ENCODE peak calls at places on chromosome 18, in ten cellular contexts. P is tibial nerve, S is transverse colon, L is GM12878, V is ovary, E is A549, B is sigmoid colon, U is upper lobe of left lung, X is esophagus muscularis mucosa, A is SK-N-SH. Y is an unnamed sample. For H3K4me1, the result is how much of the 10 kb centered on the place peaks cover.

GRCh38 chr18:61883547-61883946 is 9.3 kb downstream of the RNF152 start:
- DNase-seq in P (no peak), S (no peak), L (no peak), V (no peak), E (no peak), B (no peak), U (no peak), X (no peak), A (no peak), Y (no peak)

GRCh38 chr18:24075731-24076130 is 61.2 kb downstream of the TTC39C start:
- DNase-seq in P (no peak), S (no peak), L (no peak), V (no peak), E (no peak), B (no peak), U (no peak), X (no peak), A (no peak), Y (no peak)

GRCh38 chr18:35610089-35610488 is 28.5 kb downstream of the GALNT1 start:
- DNase-seq in P (no peak), S (peak), L (no peak), V (no peak), E (peak), B (no peak), U (no peak), X (no peak), A (no peak), Y (no peak)

GRCh38 chr18:26655010-26655613 is 106.8 kb upstream of the KCTD1 start:
- DNase-seq in P (no peak), S (no peak), L (no peak), V (no peak), E (peak), B (no peak), U (no peak), X (no peak), A (no peak), Y (no peak)

GRCh38 chr18:51561821-51562220 is 364.3 kb upstream of the MEX3C start:
- DNase-seq in P (no peak), S (no peak), L (no peak), V (no peak), E (peak), B (no peak), U (no peak), X (no peak), A (no peak), Y (no peak)

GRCh38 chr18:24601624-24602023 is 141.2 kb downstream of the HRH4 start:
- DNase-seq in P (no peak), S (no peak), L (no peak), V (no peak), E (no peak), B (no peak), U (no peak), X (no peak), A (no peak), Y (no peak)

GRCh38 chr18:55903911-55904310 is 315.9 kb upstream of the TCF4 start:
- DNase-seq in P (no peak), S (no peak), L (no peak), V (no peak), E (no peak), B (no peak), U (no peak), X (no peak), A (no peak), Y (no peak)

GRCh38 chr18:12256946-12257345 is 2.8 kb downstream of the CIDEA start:
- DNase-seq in P (no peak), S (no peak), L (no peak), V (no peak), E (no peak), B (no peak), U (no peak), X (no peak), A (no peak), Y (no peak)

GRCh38 chr18:62354171-62354570 is 29.1 kb downstream of the TNFRSF11A start:
- DNase-seq in P (no peak), S (no peak), L (no peak), V (no peak), E (no peak), B (no peak), U (no peak), X (no peak), A (no peak), Y (no peak)

GRCh38 chr18:21402272-21402671 is 160.2 kb downstream of the GREB1L start:
- DNase-seq in P (no peak), S (no peak), L (no peak), V (no peak), E (no peak), B (no peak), U (no peak), X (no peak), A (no peak), Y (no peak)

GRCh38 chr18:21803495-21803894 is 62.9 kb downstream of the MIB1 start:
- DNase-seq in P (no peak), S (no peak), L (no peak), V (no peak), E (no peak), B (no peak), U (no peak), X (no peak), A (no peak), Y (no peak)

GRCh38 chr18:32332708-32333107 is 138.0 kb downstream of the GAREM1 start:
- DNase-seq in P (no peak), S (no peak), L (no peak), V (no peak), E (no peak), B (no peak), U (no peak), X (no peak), A (no peak), Y (no peak)

GRCh38 chr18:25132786-25133496 is 219.0 kb downstream of the ZNF521 start:
- DNase-seq in P (no peak), S (no peak), L (no peak), V (no peak), E (no peak), B (no peak), U (no peak), X (no peak), A (no peak), Y (no peak)

GRCh38 chr18:37334494-37335125 is 231.0 kb downstream of the CELF4 start:
- DNase-seq in P (no peak), S (no peak), L (no peak), V (no peak), E (no peak), B (no peak), U (no peak), X (no peak), A (peak), Y (no peak)

GRCh38 chr18:9738266-9738969 is 30.3 kb downstream of the RAB31 start:
- DNase-seq in P (no peak), S (no peak), L (no peak), V (no peak), E (no peak), B (no peak), U (no peak), X (peak), A (no peak), Y (no peak)

GRCh38 chr18:1177232-1177631 is 272.6 kb downstream of the ADCYAP1 start:
- DNase-seq in P (no peak), S (no peak), L (no peak), V (no peak), E (no peak), B (no peak), U (no peak), X (no peak), A (no peak), Y (no peak)

GRCh38 chr18:9627642-9628041 is 13.3 kb upstream of the PPP4R1 start:
- DNase-seq in P (no peak), S (no peak), L (no peak), V (no peak), E (no peak), B (no peak), U (no peak), X (peak), A (no peak), Y (no peak)

GRCh38 chr18:35549515-35549914 is 32.0 kb upstream of the GALNT1 start:
- DNase-seq in P (no peak), S (no peak), L (no peak), V (no peak), E (no peak), B (no peak), U (no peak), X (no peak), A (no peak), Y (no peak)

GRCh38 chr18:3062798-3063563 is 50.0 kb upstream of the LPIN2 start:
- DNase-seq in P (peak), S (peak), L (no peak), V (peak), E (peak), B (peak), U (peak), X (peak), A (peak), Y (peak)

GRCh38 chr18:50611529-50611941 is 51.6 kb downstream of the MAPK4 start:
- DNase-seq in P (no peak), S (no peak), L (no peak), V (no peak), E (peak), B (no peak), U (no peak), X (no peak), A (no peak), Y (no peak)

GRCh38 chr18:21735452-21736015 is 5.1 kb upstream of the MIB1 start:
- DNase-seq in P (no peak), S (peak), L (no peak), V (no peak), E (no peak), B (no peak), U (peak), X (no peak), A (no peak), Y (peak)

GRCh38 chr18:68500551-68500950 is 214.4 kb downstream of the TMX3 start:
- DNase-seq in P (no peak), S (no peak), L (no peak), V (no peak), E (no peak), B (no peak), U (no peak), X (no peak), A (no peak), Y (no peak)

GRCh38 chr18:12159446-12159845 is 65.8 kb downstream of the ANKRD62 start:
- DNase-seq in P (no peak), S (no peak), L (no peak), V (no peak), E (peak), B (no peak), U (no peak), X (no peak), A (no peak), Y (no peak)

GRCh38 chr18:10361660-10362059 is 92.8 kb upstream of the APCDD1 start:
- DNase-seq in P (no peak), S (no peak), L (no peak), V (no peak), E (no peak), B (no peak), U (no peak), X (no peak), A (no peak), Y (no peak)

GRCh38 chr18:58392336-58393000 is 236.4 kb downstream of the ALPK2 start:
- DNase-seq in P (no peak), S (no peak), L (no peak), V (no peak), E (no peak), B (no peak), U (peak), X (no peak), A (no peak), Y (no peak)

GRCh38 chr18:73752965-73753364 is 394.7 kb downstream of the FBXO15 start:
- DNase-seq in P (no peak), S (no peak), L (no peak), V (no peak), E (peak), B (no peak), U (no peak), X (no peak), A (no peak), Y (no peak)

GRCh38 chr18:54444309-54444914 is 86.7 kb downstream of the C18orf54 start:
- DNase-seq in P (no peak), S (peak), L (no peak), V (peak), E (peak), B (no peak), U (peak), X (no peak), A (peak), Y (peak)

GRCh38 chr18:923144-923543 is 18.5 kb downstream of the ADCYAP1 start:
- DNase-seq in P (no peak), S (no peak), L (no peak), V (no peak), E (no peak), B (no peak), U (no peak), X (no peak), A (no peak), Y (no peak)

GRCh38 chr18:27428120-27428519 is 243.0 kb upstream of the CHST9 start:
- DNase-seq in P (no peak), S (no peak), L (no peak), V (no peak), E (no peak), B (no peak), U (no peak), X (no peak), A (no peak), Y (no peak)

GRCh38 chr18:58087928-58088722 is 44.1 kb downstream of the NEDD4L start:
- DNase-seq in P (no peak), S (peak), L (no peak), V (no peak), E (no peak), B (no peak), U (peak), X (no peak), A (no peak), Y (peak)

DNA sequence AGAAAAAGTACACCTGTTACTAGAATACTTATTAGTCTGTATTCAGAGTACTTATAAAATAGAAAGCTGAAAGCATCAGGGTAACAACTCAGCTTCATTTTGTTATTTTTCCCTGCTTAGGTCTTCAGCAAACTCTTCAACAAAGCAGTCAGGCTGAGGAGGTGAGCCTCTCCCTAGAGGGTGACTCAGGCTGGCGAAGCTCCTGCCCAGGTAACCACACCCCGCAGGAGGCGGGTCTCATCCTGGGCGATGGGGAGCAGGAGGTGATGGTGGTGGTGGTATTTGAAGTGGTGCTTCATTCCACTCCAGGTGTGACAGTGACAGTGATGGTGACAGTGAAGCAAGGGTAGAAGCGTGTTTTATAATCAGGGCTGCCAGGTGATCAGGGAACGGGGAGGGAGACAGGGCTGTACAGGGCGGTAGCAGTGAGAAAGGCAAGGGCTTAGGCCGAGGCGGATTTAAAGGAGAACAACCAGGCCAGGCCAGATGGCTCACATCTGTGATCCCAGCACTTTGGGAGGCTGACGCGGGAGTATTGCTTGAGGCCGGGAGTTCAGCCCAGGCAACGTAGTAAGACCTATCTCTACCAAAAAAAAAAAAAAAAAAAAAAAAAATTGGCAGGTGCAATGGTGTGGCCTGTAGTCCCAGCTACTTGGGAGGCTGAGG is 127.1 kb downstream of the SOCS6 start:
- DNase-seq in P (no peak), S (peak), L (no peak), V (no peak), E (no peak), B (peak), U (no peak), X (no peak), A (no peak), Y (peak)
- H3K27ac ChIP-seq in P (no peak), S (no peak), L (no peak), V (no peak), E (peak), B (no peak), U (no peak), X (no peak), A (no peak), Y (no peak)

GRCh38 chr18:8626414-8627106 is 17.3 kb downstream of the RAB12 start:
- DNase-seq in P (no peak), S (no peak), L (no peak), V (no peak), E (no peak), B (no peak), U (no peak), X (no peak), A (no peak), Y (no peak)

GRCh38 chr18:8623549-8624106 is 14.4 kb downstream of the RAB12 start:
- DNase-seq in P (no peak), S (peak), L (no peak), V (no peak), E (no peak), B (no peak), U (peak), X (no peak), A (no peak), Y (no peak)

GRCh38 chr18:8627107-8627472 is 17.9 kb downstream of the RAB12 start:
- DNase-seq in P (no peak), S (no peak), L (no peak), V (no peak), E (no peak), B (no peak), U (no peak), X (no peak), A (no peak), Y (no peak)

GRCh38 chr18:8627540-8627939 is 18.3 kb downstream of the RAB12 start:
- DNase-seq in P (no peak), S (no peak), L (no peak), V (no peak), E (no peak), B (no peak), U (no peak), X (no peak), A (no peak), Y (no peak)

DNA sequence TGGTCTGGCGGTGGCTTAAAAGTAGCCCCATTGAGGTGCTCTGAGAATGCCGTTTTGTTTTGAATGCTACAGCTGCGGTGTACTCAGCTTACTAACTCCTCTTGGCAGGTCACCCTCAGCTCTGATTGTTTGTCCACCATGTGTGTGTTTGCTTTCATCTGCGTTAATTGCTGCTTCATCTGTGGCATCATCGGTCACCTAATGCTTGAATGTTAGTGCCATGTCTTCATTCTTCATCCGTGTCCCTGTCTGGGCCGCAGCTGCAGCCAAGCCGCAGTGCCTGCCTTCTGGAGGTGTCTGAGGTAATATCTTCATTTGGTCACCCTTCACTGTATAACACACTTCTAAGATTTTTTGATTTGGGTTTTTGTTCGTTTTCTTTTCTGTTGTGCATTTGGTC is 16.5 kb downstream of the RAB12 start:
- DNase-seq in P (no peak), S (no peak), L (no peak), V (no peak), E (no peak), B (no peak), U (no peak), X (no peak), A (no peak), Y (no peak)
- H3K4me1 ChIP-seq in P (under half), S (under half), L (under half), V (under half), E (under half), B (under half), U (under half), X (half or more), A (under half), Y (under half)

DNA sequence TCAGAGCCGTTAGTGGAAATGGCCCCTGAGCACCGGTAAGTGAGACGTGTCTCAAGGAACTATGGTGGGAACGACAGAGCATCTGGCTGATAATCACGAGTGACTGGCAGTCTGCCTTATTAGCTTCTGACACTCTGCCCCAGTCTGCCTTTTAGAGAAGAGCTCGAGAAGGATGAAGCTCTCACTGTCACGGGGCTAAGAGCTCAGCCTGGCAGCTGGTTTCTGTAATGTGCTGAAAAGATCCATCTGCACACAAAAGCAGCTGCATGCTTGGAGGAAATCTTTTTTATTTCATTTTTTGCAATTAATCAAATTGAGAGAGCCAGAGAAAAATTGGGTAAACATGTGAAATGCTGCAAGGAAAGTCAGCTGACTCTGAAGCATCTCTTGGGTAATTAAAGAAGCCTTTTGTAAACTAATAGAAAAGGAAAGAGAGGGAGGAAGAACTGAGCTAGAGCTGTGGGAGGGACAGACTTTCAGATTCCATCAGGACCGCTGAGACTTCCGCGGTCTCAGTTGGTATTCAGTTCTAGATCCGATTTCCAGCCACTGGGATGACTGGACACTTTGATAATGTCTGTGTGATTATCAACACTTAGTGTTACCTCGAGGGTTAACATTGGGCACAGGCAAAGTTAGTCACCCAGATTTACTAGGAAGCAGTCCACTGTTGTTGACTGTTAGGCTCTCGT is 24.4 kb downstream of the MBP start:
- DNase-seq in P (no peak), S (peak), L (no peak), V (no peak), E (no peak), B (peak), U (peak), X (no peak), A (no peak), Y (no peak)
- TF ChIP-seq EP300 in P (peak), S (no peak), L (no peak), V (no peak), E (no peak), B (no peak), U (peak), X (no peak), A (no peak), Y (no peak)

GRCh38 chr18:5894613-5895299 is 566 bp downstream of the TMEM200C start:
- DNase-seq in P (no peak), S (no peak), L (no peak), V (peak), E (no peak), B (peak), U (no peak), X (no peak), A (peak), Y (no peak)

GRCh38 chr18:5892772-5893431 is 2.4 kb downstream of the TMEM200C start:
- DNase-seq in P (no peak), S (no peak), L (no peak), V (no peak), E (no peak), B (no peak), U (no peak), X (no peak), A (no peak), Y (no peak)

GRCh38 chr18:5895300-5895885 is at the start of gene TMEM200C:
- DNase-seq in P (no peak), S (no peak), L (no peak), V (peak), E (no peak), B (peak), U (peak), X (no peak), A (peak), Y (no peak)

GRCh38 chr18:5894215-5894612 is 1.1 kb downstream of the TMEM200C start:
- DNase-seq in P (no peak), S (no peak), L (no peak), V (no peak), E (no peak), B (no peak), U (no peak), X (no peak), A (no peak), Y (no peak)

DNA sequence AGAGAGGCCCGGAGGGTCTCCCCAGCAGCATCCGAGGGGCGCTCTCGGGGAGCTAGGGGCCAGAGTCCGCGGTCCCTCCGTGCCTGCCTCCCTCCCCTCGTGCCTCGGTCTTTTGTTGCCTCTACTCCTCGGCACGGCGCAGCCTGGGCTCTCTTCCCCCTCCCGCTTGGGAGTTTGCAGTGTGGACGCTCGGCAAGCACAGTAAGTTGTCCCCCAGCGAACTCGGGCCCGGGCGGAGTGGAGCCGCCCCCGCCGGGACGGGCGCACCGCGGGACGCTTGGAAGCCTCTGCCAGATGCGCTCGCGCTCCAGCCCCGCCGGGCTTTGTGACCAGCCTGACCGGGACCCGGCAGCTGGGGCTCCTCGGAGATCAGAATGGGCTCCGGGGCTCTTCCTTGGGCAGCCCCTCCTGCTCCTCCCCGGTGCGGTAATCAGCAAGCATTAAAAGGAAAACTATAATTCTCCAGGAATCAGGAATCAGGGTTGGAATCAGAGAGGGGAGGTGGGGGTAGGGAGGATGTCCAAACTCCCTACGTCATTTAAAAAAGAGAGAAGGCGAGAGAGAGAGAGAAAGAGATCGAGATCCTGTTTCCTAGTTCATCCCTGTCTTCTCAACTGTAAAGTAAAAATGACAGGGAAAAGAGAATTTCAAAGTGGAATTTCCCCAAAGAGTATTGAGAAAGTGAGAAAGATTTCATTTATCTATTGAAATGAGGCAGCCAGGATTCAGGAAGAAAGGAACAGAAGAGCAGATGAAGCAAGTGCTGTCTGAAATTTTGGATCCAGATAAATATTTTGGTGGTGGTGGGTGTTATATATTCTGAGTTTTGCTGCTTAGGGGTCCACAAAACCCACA is 791 bp upstream of the TMEM200C start:
- DNase-seq in P (no peak), S (no peak), L (no peak), V (peak), E (no peak), B (peak), U (peak), X (no peak), A (peak), Y (no peak)
- H3K27ac ChIP-seq in P (no peak), S (peak), L (no peak), V (peak), E (no peak), B (peak), U (no peak), X (peak), A (no peak), Y (no peak)